ENCODE peak calls at places on chromosomes 13 and 19, in eight cellular contexts. One of them, this sample, is unnamed. For H3K4me1, the result is how much of the 10 kb centered on the place peaks cover.

GRCh38 chr19:5492813-5493409 is 37.7 kb downstream of the ZNRF4 start:
- DNase-seq in psoas muscle: no peak
- DNase-seq in colonic mucosa: no peak
- DNase-seq in uterus: no peak
- DNase-seq in pancreas: no peak
- DNase-seq in heart left ventricle: no peak
- DNase-seq in cardiac muscle cell: no peak
- DNase-seq in tibial nerve: no peak
- DNase-seq in this sample: no peak

GRCh38 chr19:42105358-42105757 is 26.9 kb downstream of the POU2F2 start:
- DNase-seq in psoas muscle: no peak
- DNase-seq in colonic mucosa: no peak
- DNase-seq in uterus: no peak
- DNase-seq in pancreas: no peak
- DNase-seq in heart left ventricle: no peak
- DNase-seq in cardiac muscle cell: no peak
- DNase-seq in tibial nerve: no peak
- DNase-seq in this sample: no peak

GRCh38 chr19:32012206-32012605 is 333.2 kb upstream of the ZNF507 start:
- DNase-seq in psoas muscle: no peak
- DNase-seq in colonic mucosa: no peak
- DNase-seq in uterus: no peak
- DNase-seq in pancreas: no peak
- DNase-seq in heart left ventricle: no peak
- DNase-seq in cardiac muscle cell: no peak
- DNase-seq in tibial nerve: no peak
- DNase-seq in this sample: peak

GRCh38 chr19:33193864-33194362 is at the start of gene LRP3:
- DNase-seq in psoas muscle: peak
- DNase-seq in colonic mucosa: peak
- DNase-seq in uterus: peak
- DNase-seq in pancreas: peak
- DNase-seq in heart left ventricle: peak
- DNase-seq in cardiac muscle cell: peak
- DNase-seq in tibial nerve: no peak
- DNase-seq in this sample: no peak

GRCh38 chr13:99225078-99225477 is 24.4 kb downstream of the UBAC2 start:
- DNase-seq in psoas muscle: no peak
- DNase-seq in colonic mucosa: no peak
- DNase-seq in uterus: no peak
- DNase-seq in pancreas: no peak
- DNase-seq in heart left ventricle: no peak
- DNase-seq in cardiac muscle cell: no peak
- DNase-seq in tibial nerve: no peak
- DNase-seq in this sample: no peak

GRCh38 chr13:75151081-75151643 is 330.8 kb downstream of the TBC1D4 start:
- DNase-seq in psoas muscle: no peak
- DNase-seq in colonic mucosa: no peak
- DNase-seq in uterus: no peak
- DNase-seq in pancreas: no peak
- DNase-seq in heart left ventricle: no peak
- DNase-seq in cardiac muscle cell: peak
- DNase-seq in tibial nerve: no peak
- DNase-seq in this sample: no peak

GRCh38 chr19:29927944-29928669 is 13.9 kb upstream of the URI1 start:
- DNase-seq in psoas muscle: no peak
- DNase-seq in colonic mucosa: no peak
- DNase-seq in uterus: no peak
- DNase-seq in pancreas: no peak
- DNase-seq in heart left ventricle: no peak
- DNase-seq in cardiac muscle cell: no peak
- DNase-seq in tibial nerve: no peak
- DNase-seq in this sample: no peak

GRCh38 chr19:6393982-6394412 is 1.0 kb upstream of the GTF2F1 start:
- DNase-seq in psoas muscle: no peak
- DNase-seq in colonic mucosa: no peak
- DNase-seq in uterus: no peak
- DNase-seq in pancreas: no peak
- DNase-seq in heart left ventricle: peak
- DNase-seq in cardiac muscle cell: no peak
- DNase-seq in tibial nerve: no peak
- DNase-seq in this sample: no peak

GRCh38 chr19:16571689-16572331 is 405 bp downstream of the SLC35E1 start:
- DNase-seq in psoas muscle: no peak
- DNase-seq in colonic mucosa: no peak
- DNase-seq in uterus: no peak
- DNase-seq in pancreas: peak
- DNase-seq in heart left ventricle: peak
- DNase-seq in cardiac muscle cell: peak
- DNase-seq in tibial nerve: no peak
- DNase-seq in this sample: peak

GRCh38 chr13:48318714-48319457 is 15.3 kb downstream of the RB1 start:
- DNase-seq in psoas muscle: no peak
- DNase-seq in colonic mucosa: peak
- DNase-seq in uterus: no peak
- DNase-seq in pancreas: peak
- DNase-seq in heart left ventricle: peak
- DNase-seq in cardiac muscle cell: peak
- DNase-seq in tibial nerve: no peak
- DNase-seq in this sample: peak

GRCh38 chr19:29812080-29812880 is 489 bp downstream of the CCNE1 start:
- DNase-seq in psoas muscle: peak
- DNase-seq in colonic mucosa: peak
- DNase-seq in uterus: no peak
- DNase-seq in pancreas: peak
- DNase-seq in heart left ventricle: no peak
- DNase-seq in cardiac muscle cell: no peak
- DNase-seq in tibial nerve: no peak
- DNase-seq in this sample: no peak

GRCh38 chr13:83666126-83666525 is 216.1 kb downstream of the SLITRK1 start:
- DNase-seq in psoas muscle: no peak
- DNase-seq in colonic mucosa: no peak
- DNase-seq in uterus: no peak
- DNase-seq in pancreas: no peak
- DNase-seq in heart left ventricle: no peak
- DNase-seq in cardiac muscle cell: no peak
- DNase-seq in tibial nerve: no peak
- DNase-seq in this sample: no peak

GRCh38 chr13:46172531-46172991 is 9.4 kb downstream of the LCP1 start:
- DNase-seq in psoas muscle: no peak
- DNase-seq in colonic mucosa: no peak
- DNase-seq in uterus: no peak
- DNase-seq in pancreas: no peak
- DNase-seq in heart left ventricle: no peak
- DNase-seq in cardiac muscle cell: no peak
- DNase-seq in tibial nerve: no peak
- DNase-seq in this sample: peak

GRCh38 chr19:16024266-16025107 is 51.8 kb upstream of the TPM4 start:
- DNase-seq in psoas muscle: no peak
- DNase-seq in colonic mucosa: no peak
- DNase-seq in uterus: no peak
- DNase-seq in pancreas: peak
- DNase-seq in heart left ventricle: no peak
- DNase-seq in cardiac muscle cell: no peak
- DNase-seq in tibial nerve: no peak
- DNase-seq in this sample: no peak

GRCh38 chr13:42396501-42396900 is 124.5 kb downstream of the AKAP11 start:
- DNase-seq in psoas muscle: no peak
- DNase-seq in colonic mucosa: no peak
- DNase-seq in uterus: no peak
- DNase-seq in pancreas: no peak
- DNase-seq in heart left ventricle: no peak
- DNase-seq in cardiac muscle cell: no peak
- DNase-seq in tibial nerve: no peak
- DNase-seq in this sample: no peak

GRCh38 chr13:34458756-34459462 is 483.2 kb upstream of the NBEA start:
- DNase-seq in psoas muscle: no peak
- DNase-seq in colonic mucosa: no peak
- DNase-seq in uterus: peak
- DNase-seq in pancreas: no peak
- DNase-seq in heart left ventricle: no peak
- DNase-seq in cardiac muscle cell: peak
- DNase-seq in tibial nerve: peak
- DNase-seq in this sample: no peak

GRCh38 chr13:51148952-51149573 is 38.0 kb upstream of the C13orf42 start:
- DNase-seq in psoas muscle: no peak
- DNase-seq in colonic mucosa: no peak
- DNase-seq in uterus: peak
- DNase-seq in pancreas: no peak
- DNase-seq in heart left ventricle: no peak
- DNase-seq in cardiac muscle cell: peak
- DNase-seq in tibial nerve: peak
- DNase-seq in this sample: peak

GRCh38 chr19:48258350-48258749 is 2.6 kb upstream of the CARD8 start:
- DNase-seq in psoas muscle: no peak
- DNase-seq in colonic mucosa: no peak
- DNase-seq in uterus: no peak
- DNase-seq in pancreas: no peak
- DNase-seq in heart left ventricle: no peak
- DNase-seq in cardiac muscle cell: no peak
- DNase-seq in tibial nerve: no peak
- DNase-seq in this sample: peak
- H3K4me3 ChIP-seq in psoas muscle: no peak
- H3K4me3 ChIP-seq in colonic mucosa: no peak
- H3K4me3 ChIP-seq in uterus: no peak
- H3K4me3 ChIP-seq in pancreas: no peak
- H3K4me3 ChIP-seq in heart left ventricle: no peak
- H3K4me3 ChIP-seq in cardiac muscle cell: no peak
- H3K4me3 ChIP-seq in tibial nerve: no peak
- H3K4me3 ChIP-seq in this sample: no peak

GRCh38 chr13:30377312-30377685 is 45.0 kb upstream of the UBE2L5 start:
- DNase-seq in psoas muscle: no peak
- DNase-seq in colonic mucosa: no peak
- DNase-seq in uterus: no peak
- DNase-seq in pancreas: no peak
- DNase-seq in heart left ventricle: no peak
- DNase-seq in cardiac muscle cell: no peak
- DNase-seq in tibial nerve: no peak
- DNase-seq in this sample: no peak

GRCh38 chr13:30376426-30377311 is 45.6 kb upstream of the UBE2L5 start:
- DNase-seq in psoas muscle: no peak
- DNase-seq in colonic mucosa: peak
- DNase-seq in uterus: no peak
- DNase-seq in pancreas: no peak
- DNase-seq in heart left ventricle: no peak
- DNase-seq in cardiac muscle cell: no peak
- DNase-seq in tibial nerve: no peak
- DNase-seq in this sample: peak

GRCh38 chr13:30371649-30372265 is 50.5 kb upstream of the UBE2L5 start:
- DNase-seq in psoas muscle: no peak
- DNase-seq in colonic mucosa: peak
- DNase-seq in uterus: no peak
- DNase-seq in pancreas: no peak
- DNase-seq in heart left ventricle: no peak
- DNase-seq in cardiac muscle cell: peak
- DNase-seq in tibial nerve: no peak
- DNase-seq in this sample: peak

GRCh38 chr13:30373727-30374126 is 48.6 kb upstream of the UBE2L5 start:
- DNase-seq in psoas muscle: no peak
- DNase-seq in colonic mucosa: no peak
- DNase-seq in uterus: no peak
- DNase-seq in pancreas: no peak
- DNase-seq in heart left ventricle: no peak
- DNase-seq in cardiac muscle cell: no peak
- DNase-seq in tibial nerve: no peak
- DNase-seq in this sample: no peak

GRCh38 chr13:30375436-30375835 is 46.9 kb upstream of the UBE2L5 start:
- DNase-seq in psoas muscle: no peak
- DNase-seq in colonic mucosa: no peak
- DNase-seq in uterus: no peak
- DNase-seq in pancreas: no peak
- DNase-seq in heart left ventricle: no peak
- DNase-seq in cardiac muscle cell: no peak
- DNase-seq in tibial nerve: no peak
- DNase-seq in this sample: no peak
- H3K4me1 ChIP-seq in psoas muscle: under half
- H3K4me1 ChIP-seq in colonic mucosa: under half
- H3K4me1 ChIP-seq in uterus: under half
- H3K4me1 ChIP-seq in pancreas: under half
- H3K4me1 ChIP-seq in heart left ventricle: under half
- H3K4me1 ChIP-seq in cardiac muscle cell: under half
- H3K4me1 ChIP-seq in tibial nerve: under half
- H3K4me1 ChIP-seq in this sample: under half

DNA sequence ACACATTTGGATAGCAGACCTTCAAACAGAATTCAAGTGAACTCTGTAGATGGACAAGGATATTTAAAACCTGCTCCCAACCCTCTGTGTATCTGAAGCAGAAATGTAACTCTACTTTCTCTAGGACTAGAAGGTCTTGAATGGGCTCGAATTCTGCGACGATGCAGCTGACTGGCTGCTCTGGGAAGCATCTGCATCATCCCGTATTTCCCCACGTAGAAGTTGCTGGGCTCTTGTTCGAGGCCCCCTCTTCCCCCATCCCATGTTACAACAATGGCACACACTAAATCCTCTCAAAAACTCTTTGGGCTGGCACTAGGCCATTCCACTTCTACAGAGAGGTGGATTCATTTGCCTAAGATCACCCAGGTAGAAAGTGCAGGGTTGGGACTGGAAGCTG is 15.0 kb downstream of the C19orf81 start:
- DNase-seq in psoas muscle: no peak
- DNase-seq in colonic mucosa: no peak
- DNase-seq in uterus: no peak
- DNase-seq in pancreas: no peak
- DNase-seq in heart left ventricle: no peak
- DNase-seq in cardiac muscle cell: no peak
- DNase-seq in tibial nerve: no peak
- DNase-seq in this sample: no peak
- H3K4me3 ChIP-seq in psoas muscle: no peak
- H3K4me3 ChIP-seq in colonic mucosa: no peak
- H3K4me3 ChIP-seq in uterus: no peak
- H3K4me3 ChIP-seq in pancreas: no peak
- H3K4me3 ChIP-seq in heart left ventricle: no peak
- H3K4me3 ChIP-seq in cardiac muscle cell: no peak
- H3K4me3 ChIP-seq in tibial nerve: no peak
- H3K4me3 ChIP-seq in this sample: no peak

DNA sequence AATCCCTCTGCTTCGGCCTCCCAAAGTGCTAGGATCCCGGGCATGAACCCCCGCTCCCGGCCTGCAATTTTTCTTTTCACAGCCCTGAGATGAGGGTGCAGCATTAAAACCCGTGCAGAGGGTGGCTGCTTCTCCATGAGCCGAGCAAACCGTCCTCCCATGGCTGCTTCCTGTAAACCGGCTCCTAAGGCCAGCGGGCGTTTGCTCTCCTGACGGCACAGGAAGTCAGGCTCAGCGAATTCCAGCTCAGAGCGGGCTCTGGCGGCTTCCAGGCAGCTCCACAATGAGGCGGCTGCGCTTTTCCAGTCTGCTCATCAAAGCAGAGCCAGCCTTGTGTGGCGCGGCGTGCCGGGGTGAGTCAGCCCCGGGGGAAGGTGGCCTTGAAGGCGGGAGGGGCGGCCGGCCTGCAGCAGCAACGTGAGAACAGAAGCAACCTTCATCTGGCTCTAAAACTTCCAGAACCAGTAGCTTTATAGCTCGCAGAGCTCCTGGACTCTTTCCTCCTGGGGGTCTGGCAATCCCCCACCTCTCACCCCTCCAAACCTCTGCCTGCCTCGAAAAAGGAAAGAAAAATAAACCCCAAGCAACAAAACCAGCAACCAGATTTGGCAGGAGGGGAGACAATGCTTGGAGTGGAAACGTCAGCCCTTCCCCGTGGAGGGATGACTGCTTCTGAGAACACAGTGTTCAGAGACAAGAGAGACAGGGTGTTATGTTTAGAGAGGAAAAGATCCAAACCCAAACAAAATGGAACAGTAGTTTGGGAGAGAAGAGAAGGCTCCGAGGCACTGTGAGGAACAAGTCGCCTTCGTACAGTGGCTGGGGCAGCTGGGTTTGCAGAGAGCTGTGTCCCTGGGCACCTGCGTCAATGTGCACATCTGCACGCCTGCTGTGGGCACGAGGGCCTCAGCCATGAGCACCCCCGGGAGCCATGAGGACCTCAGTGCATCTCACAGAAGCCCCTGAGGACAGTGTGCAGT is 67.8 kb downstream of the GADD45B start:
- DNase-seq in psoas muscle: peak
- DNase-seq in colonic mucosa: peak
- DNase-seq in uterus: peak
- DNase-seq in pancreas: peak
- DNase-seq in heart left ventricle: peak
- DNase-seq in cardiac muscle cell: peak
- DNase-seq in tibial nerve: peak
- DNase-seq in this sample: peak
- H3K4me1 ChIP-seq in psoas muscle: half or more
- H3K4me1 ChIP-seq in colonic mucosa: under half
- H3K4me1 ChIP-seq in uterus: under half
- H3K4me1 ChIP-seq in pancreas: under half
- H3K4me1 ChIP-seq in heart left ventricle: half or more
- H3K4me1 ChIP-seq in cardiac muscle cell: under half
- H3K4me1 ChIP-seq in tibial nerve: half or more
- H3K4me1 ChIP-seq in this sample: under half

This sample was measured in small intestine.